ENCODE peak calls at places on chromosomes 7 and 10, in eight cellular contexts. O is left ventricle myocardium inferior, W is GM13977, Z is GM06990, K is activated B cell treated with CpG ODN at 0.5 μM for 24 hours, U is lower leg skin, L is cardiac fibroblast, B is AG09319. A is an unnamed sample.

GRCh38 chr7:89731751-89732150 is 422.5 kb upstream of the STEAP1 start:
- DNase-seq in O (no peak), W (no peak), Z (no peak), K (no peak), U (no peak), L (no peak), B (no peak), A (no peak)

GRCh38 chr7:84482476-84482875 is 287.9 kb upstream of the SEMA3A start:
- DNase-seq in O (no peak), W (no peak), Z (no peak), K (no peak), U (no peak), L (no peak), B (no peak), A (no peak)

GRCh38 chr7:82851126-82851525 is 311.6 kb downstream of the PCLO start:
- DNase-seq in O (no peak), W (no peak), Z (no peak), K (no peak), U (no peak), L (no peak), B (no peak), A (no peak)

GRCh38 chr10:85851300-85851699 is 515.3 kb downstream of the GRID1 start:
- DNase-seq in O (no peak), W (no peak), Z (no peak), K (no peak), U (no peak), L (peak), B (no peak), A (no peak)

GRCh38 chr10:126084369-126084768 is 188.0 kb downstream of the FANK1 start:
- DNase-seq in O (no peak), W (no peak), Z (no peak), K (no peak), U (no peak), L (no peak), B (no peak), A (no peak)

GRCh38 chr7:26440993-26441636 is 149.5 kb downstream of the SNX10 start:
- DNase-seq in O (no peak), W (no peak), Z (no peak), K (no peak), U (no peak), L (no peak), B (no peak), A (no peak)

GRCh38 chr7:69781412-69781846 is 183.2 kb downstream of the AUTS2 start:
- DNase-seq in O (peak), W (no peak), Z (no peak), K (no peak), U (no peak), L (peak), B (no peak), A (no peak)

GRCh38 chr7:154373951-154374350 is 321.8 kb downstream of the DPP6 start:
- DNase-seq in O (no peak), W (no peak), Z (no peak), K (no peak), U (no peak), L (no peak), B (no peak), A (no peak)

GRCh38 chr7:142568430-142569097 is 180.7 kb upstream of the PRSS1 start:
- DNase-seq in O (no peak), W (no peak), Z (no peak), K (no peak), U (no peak), L (peak), B (no peak), A (no peak)

GRCh38 chr7:76394962-76395361 is 14.5 kb downstream of the SSC4D start:
- DNase-seq in O (no peak), W (no peak), Z (no peak), K (no peak), U (no peak), L (no peak), B (no peak), A (no peak)

GRCh38 chr7:77727527-77727926 is 31.3 kb downstream of the RSBN1L start:
- DNase-seq in O (no peak), W (no peak), Z (no peak), K (no peak), U (no peak), L (no peak), B (no peak), A (no peak)

GRCh38 chr7:54882694-54883093 is 123.7 kb upstream of the SEC61G start:
- DNase-seq in O (no peak), W (no peak), Z (no peak), K (no peak), U (no peak), L (no peak), B (no peak), A (no peak)

GRCh38 chr7:134505856-134506255 is 21.5 kb upstream of the AKR1B10 start:
- DNase-seq in O (no peak), W (no peak), Z (no peak), K (no peak), U (no peak), L (no peak), B (no peak), A (no peak)

GRCh38 chr7:83791737-83792136 is 142.8 kb upstream of the SEMA3E start:
- DNase-seq in O (no peak), W (no peak), Z (no peak), K (no peak), U (no peak), L (no peak), B (no peak), A (no peak)

GRCh38 chr10:95243318-95243617 is 47.5 kb downstream of the PDLIM1 start:
- DNase-seq in O (no peak), W (no peak), Z (no peak), K (no peak), U (no peak), L (no peak), B (no peak), A (no peak)

GRCh38 chr10:102396751-102397151 is 1.2 kb downstream of the NFKB2 start:
- DNase-seq in O (no peak), W (no peak), Z (no peak), K (no peak), U (no peak), L (no peak), B (no peak), A (no peak)

GRCh38 chr10:12835709-12836108 is 165.8 kb downstream of the CCDC3 start:
- DNase-seq in O (no peak), W (no peak), Z (no peak), K (no peak), U (no peak), L (peak), B (no peak), A (no peak)

GRCh38 chr7:148434181-148434769 is 156.3 kb upstream of the C7orf33 start:
- DNase-seq in O (no peak), W (no peak), Z (no peak), K (no peak), U (no peak), L (no peak), B (no peak), A (no peak)

GRCh38 chr10:49197171-49197570 is 9.0 kb upstream of the TMEM273 start:
- DNase-seq in O (no peak), W (no peak), Z (no peak), K (no peak), U (peak), L (no peak), B (no peak), A (no peak)

GRCh38 chr10:27618906-27619305 is 114.8 kb downstream of the RAB18 start:
- DNase-seq in O (no peak), W (no peak), Z (no peak), K (no peak), U (no peak), L (no peak), B (no peak), A (no peak)

GRCh38 chr7:139481364-139481763 is 2.1 kb downstream of the KLRG2 start:
- DNase-seq in O (no peak), W (no peak), Z (no peak), K (no peak), U (no peak), L (no peak), B (no peak), A (no peak)

GRCh38 chr10:22719406-22720042 is 5.1 kb upstream of the PIP4K2A start:
- DNase-seq in O (no peak), W (no peak), Z (no peak), K (no peak), U (no peak), L (no peak), B (no peak), A (no peak)

GRCh38 chr10:21524526-21525366 is 736 bp downstream of the SKIDA1 start:
- DNase-seq in O (no peak), W (no peak), Z (no peak), K (no peak), U (no peak), L (peak), B (no peak), A (no peak)

GRCh38 chr10:60953420-60953819 is 9.4 kb upstream of the RHOBTB1 start:
- DNase-seq in O (no peak), W (no peak), Z (no peak), K (no peak), U (no peak), L (no peak), B (no peak), A (no peak)

GRCh38 chr7:107865956-107866775 is 24.8 kb upstream of the DLD start:
- DNase-seq in O (no peak), W (no peak), Z (no peak), K (no peak), U (no peak), L (no peak), B (no peak), A (no peak)

GRCh38 chr7:134378562-134378961 is 61.8 kb upstream of the SLC35B4 start:
- DNase-seq in O (no peak), W (no peak), Z (no peak), K (no peak), U (no peak), L (no peak), B (no peak), A (no peak)

GRCh38 chr7:80641548-80641947 is 3.1 kb downstream of the CD36 start:
- DNase-seq in O (no peak), W (no peak), Z (no peak), K (no peak), U (no peak), L (no peak), B (no peak), A (no peak)

GRCh38 chr7:104967595-104967994 is 46.4 kb upstream of the KMT2E start:
- DNase-seq in O (no peak), W (no peak), Z (no peak), K (no peak), U (no peak), L (peak), B (no peak), A (no peak)

GRCh38 chr7:115680921-115681320 is 349.6 kb downstream of the TFEC start:
- DNase-seq in O (no peak), W (no peak), Z (no peak), K (no peak), U (no peak), L (no peak), B (no peak), A (no peak)

GRCh38 chr7:47119408-47119807 is 462.5 kb downstream of the TNS3 start:
- DNase-seq in O (no peak), W (no peak), Z (no peak), K (no peak), U (no peak), L (peak), B (no peak), A (no peak)

GRCh38 chr7:90246184-90246583 is 1.2 kb downstream of the CFAP69 start:
- DNase-seq in O (no peak), W (no peak), Z (no peak), K (no peak), U (no peak), L (peak), B (no peak), A (no peak)

GRCh38 chr10:68992721-68993440 is 4.3 kb downstream of the KIFBP start:
- DNase-seq in O (peak), W (no peak), Z (no peak), K (no peak), U (peak), L (peak), B (peak), A (no peak)

GRCh38 chr10:32377458-32378370 is 30.8 kb upstream of the EPC1 start:
- DNase-seq in O (no peak), W (no peak), Z (peak), K (no peak), U (no peak), L (peak), B (no peak), A (no peak)
- TF ChIP-seq CTCF in O (peak), W (peak), Z (peak), K (no peak), U (no peak), L (peak), B (peak), A (peak)

GRCh38 chr10:112407696-112408095 is 33.8 kb downstream of the ACSL5 start:
- DNase-seq in O (no peak), W (no peak), Z (no peak), K (no peak), U (no peak), L (no peak), B (no peak), A (no peak)

GRCh38 chr10:112409755-112410154 is 35.8 kb downstream of the ACSL5 start:
- DNase-seq in O (no peak), W (no peak), Z (no peak), K (no peak), U (no peak), L (no peak), B (no peak), A (no peak)

GRCh38 chr10:112404612-112405011 is 30.7 kb downstream of the ACSL5 start:
- DNase-seq in O (no peak), W (no peak), Z (no peak), K (no peak), U (no peak), L (no peak), B (no peak), A (no peak)

DNA sequence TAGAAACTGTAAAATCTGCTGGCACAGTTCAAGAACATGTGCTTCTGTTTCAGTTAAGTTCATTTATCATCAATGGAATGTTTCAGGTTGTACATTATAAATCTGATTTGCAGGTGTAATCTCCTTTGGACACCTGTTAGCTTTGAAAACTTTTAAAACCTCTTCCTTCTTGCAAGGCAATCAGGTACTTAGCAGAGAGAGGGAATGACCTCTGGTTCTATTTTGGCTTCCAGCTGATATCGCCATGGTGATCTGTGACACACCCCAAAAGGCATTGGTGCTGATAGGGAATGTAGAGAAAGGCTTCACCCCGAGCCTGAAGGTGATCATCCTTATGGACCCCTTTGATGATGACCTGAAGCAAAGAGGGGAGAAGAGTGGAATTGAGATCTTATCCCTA is 35.4 kb downstream of the ACSL5 start:
- DNase-seq in O (no peak), W (no peak), Z (no peak), K (no peak), U (no peak), L (no peak), B (no peak), A (no peak)
- TF ChIP-seq CTCF in O (no peak), W (no peak), Z (no peak), K (no peak), U (no peak), L (no peak), B (no peak), A (no peak)

GRCh38 chr7:151368136-151368571 is 26.5 kb downstream of the NUB1 start:
- DNase-seq in O (peak), W (peak), Z (peak), K (peak), U (peak), L (peak), B (peak), A (peak)
- TF ChIP-seq CTCF in O (peak), W (peak), Z (peak), K (peak), U (peak), L (peak), B (peak), A (peak)

GRCh38 chr10:72334832-72335393 is 19.8 kb downstream of the DNAJB12 start:
- DNase-seq in O (peak), W (peak), Z (peak), K (peak), U (peak), L (peak), B (no peak), A (peak)
- TF ChIP-seq CTCF in O (no peak), W (peak), Z (peak), K (no peak), U (no peak), L (peak), B (no peak), A (peak)

GRCh38 chr7:43761919-43762318 is 3.4 kb downstream of the BLVRA start:
- DNase-seq in O (no peak), W (no peak), Z (no peak), K (no peak), U (no peak), L (no peak), B (no peak), A (no peak)

GRCh38 chr7:43764807-43765491 is 6.5 kb downstream of the BLVRA start:
- DNase-seq in O (no peak), W (no peak), Z (no peak), K (no peak), U (no peak), L (peak), B (no peak), A (no peak)

GRCh38 chr7:43761382-43761781 is 2.9 kb downstream of the BLVRA start:
- DNase-seq in O (no peak), W (no peak), Z (no peak), K (no peak), U (no peak), L (no peak), B (no peak), A (no peak)

GRCh38 chr7:43764039-43764789 is 5.7 kb downstream of the BLVRA start:
- DNase-seq in O (peak), W (peak), Z (peak), K (no peak), U (peak), L (peak), B (no peak), A (peak)

DNA sequence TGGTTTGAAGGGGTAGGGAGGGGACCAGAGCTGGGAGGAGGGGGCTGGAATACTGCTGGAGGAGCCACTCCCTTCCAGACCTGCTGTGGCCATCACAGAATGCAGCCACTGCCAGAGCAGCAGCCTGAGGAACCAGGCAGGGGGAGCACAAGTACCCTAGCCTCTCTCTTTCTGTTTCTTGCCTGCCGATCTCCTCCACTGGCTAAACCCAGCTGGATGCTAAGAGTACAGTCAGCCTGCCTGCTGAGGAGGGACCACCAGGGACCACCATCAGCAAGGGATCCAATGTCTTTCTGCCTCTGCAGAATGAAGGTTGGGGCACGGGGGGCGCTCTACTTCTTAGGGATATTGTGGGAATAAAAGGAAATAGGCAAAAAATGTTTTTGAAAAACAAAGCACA is 4.7 kb downstream of the BLVRA start:
- DNase-seq in O (no peak), W (no peak), Z (no peak), K (no peak), U (no peak), L (no peak), B (no peak), A (no peak)
- TF ChIP-seq CTCF in O (no peak), W (no peak), Z (no peak), K (no peak), U (no peak), L (no peak), B (no peak), A (peak)

DNA sequence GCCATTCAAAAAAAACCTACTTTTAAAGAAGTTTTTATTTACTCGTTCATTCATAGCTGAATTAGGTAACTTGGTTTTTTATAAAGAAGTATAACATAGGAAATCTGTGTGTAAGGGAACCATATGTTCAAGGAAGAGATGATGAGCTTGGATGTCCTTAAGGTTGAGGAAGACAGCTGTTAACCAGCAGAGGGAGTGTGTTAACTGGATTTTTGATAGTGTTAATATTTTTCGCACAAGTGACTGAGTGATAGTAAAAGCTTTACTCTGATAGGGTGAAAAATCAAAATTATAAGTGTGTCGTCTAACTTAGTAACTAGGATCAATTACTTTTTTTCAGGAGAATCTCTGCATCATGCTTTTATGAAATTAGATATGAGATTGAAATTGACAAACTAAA is 134.7 kb downstream of the ARL5B start:
- DNase-seq in O (no peak), W (no peak), Z (no peak), K (no peak), U (no peak), L (peak), B (no peak), A (no peak)
- TF ChIP-seq CTCF in O (peak), W (no peak), Z (no peak), K (no peak), U (no peak), L (peak), B (peak), A (no peak)

GRCh38 chr10:66045859-66046258 is 880.0 kb upstream of the LRRTM3 start:
- DNase-seq in O (no peak), W (no peak), Z (no peak), K (no peak), U (no peak), L (no peak), B (no peak), A (no peak)
- TF ChIP-seq CTCF in O (no peak), W (no peak), Z (no peak), K (no peak), U (no peak), L (no peak), B (no peak), A (no peak)

GRCh38 chr7:100694196-100694745 is at the start of gene GIGYF1:
- DNase-seq in O (peak), W (peak), Z (peak), K (peak), U (no peak), L (peak), B (no peak), A (peak)

GRCh38 chr7:100689230-100690135 is 4.6 kb downstream of the GIGYF1 start:
- DNase-seq in O (peak), W (peak), Z (no peak), K (no peak), U (no peak), L (no peak), B (no peak), A (peak)

GRCh38 chr7:100692578-100692961 is 1.5 kb downstream of the GIGYF1 start:
- DNase-seq in O (no peak), W (no peak), Z (no peak), K (no peak), U (no peak), L (no peak), B (no peak), A (no peak)

GRCh38 chr7:100693312-100694195 is 496 bp downstream of the GIGYF1 start:
- DNase-seq in O (no peak), W (peak), Z (no peak), K (no peak), U (no peak), L (no peak), B (no peak), A (peak)

DNA sequence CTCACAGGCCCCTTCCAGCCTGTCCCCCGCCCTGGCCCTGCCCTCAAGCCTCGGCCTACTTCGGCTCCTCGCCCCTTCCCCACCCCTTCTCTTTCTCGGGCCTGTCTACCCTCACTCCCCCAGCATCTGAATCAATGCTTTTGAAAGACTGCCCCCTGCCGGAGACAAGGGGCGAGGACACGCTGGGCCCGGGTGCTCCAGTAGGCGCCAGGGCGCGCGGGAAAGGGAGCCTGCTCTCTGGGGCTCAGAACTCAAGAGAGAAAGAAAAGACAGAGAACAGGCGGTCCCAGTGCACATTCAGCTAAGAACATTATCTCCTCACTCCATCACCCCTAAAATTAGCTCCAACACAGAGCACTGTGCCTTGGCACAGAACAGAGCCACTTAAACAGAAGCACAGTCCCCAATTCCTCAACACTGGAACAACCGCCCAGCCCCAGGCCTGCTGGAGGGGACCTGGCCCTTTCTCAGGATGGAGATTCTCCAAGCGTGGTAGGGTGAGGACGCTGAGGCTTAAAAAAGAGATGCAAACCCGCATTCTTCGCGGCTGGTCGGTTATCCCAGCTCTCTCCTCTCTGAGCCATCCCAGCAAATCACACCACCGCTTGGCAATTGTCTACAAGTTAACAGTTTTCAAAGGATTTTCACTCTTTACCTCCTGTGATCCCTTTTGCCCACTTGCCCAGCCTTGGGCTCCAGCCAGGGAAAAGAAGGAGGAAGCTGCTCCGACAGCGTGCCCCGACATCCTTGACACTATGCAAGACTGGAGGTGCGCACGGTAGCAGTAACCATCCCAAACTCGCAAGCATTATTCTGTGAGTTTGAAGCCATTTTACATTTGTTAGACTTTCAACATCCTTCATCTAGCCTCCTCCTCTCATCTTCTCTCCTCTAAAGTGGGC is 2.1 kb downstream of the GIGYF1 start:
- DNase-seq in O (peak), W (peak), Z (peak), K (peak), U (peak), L (peak), B (peak), A (peak)
- TF ChIP-seq CTCF in O (peak), W (peak), Z (peak), K (peak), U (no peak), L (peak), B (peak), A (peak)